ENCODE peak calls at places on chromosomes 2 and 18, in four cellular contexts. E is fibroblast of villous mesenchyme, U is tibial nerve, W is transverse colon. C is an unnamed sample.

GRCh38 chr2:176391020-176391419 is 121.8 kb downstream of the MTX2 start:
- DNase-seq in U (no peak), E (peak; percentile 22), W (no peak), C (no peak)

GRCh38 chr2:61493523-61493942 is 22.6 kb upstream of the USP34 start:
- DNase-seq in W (no peak), E (peak; percentile 21), U (no peak), C (no peak)

GRCh38 chr2:237181844-237182243 is 96.2 kb downstream of the COPS8 start:
- DNase-seq in U (no peak), W (no peak), E (peak; percentile 99), C (no peak)

GRCh38 chr2:149184994-149185393 is 145.4 kb upstream of the LYPD6 start:
- DNase-seq in U (no peak), W (no peak), E (no peak), C (no peak)

GRCh38 chr2:150234787-150235512 is 252.5 kb downstream of the RND3 start:
- DNase-seq in W (peak; percentile 19), U (no peak), E (peak; percentile 92), C (no peak)

GRCh38 chr2:70070557-70071268 is 16.6 kb upstream of the PCBP1 start:
- DNase-seq in W (peak; percentile 71), U (no peak), E (peak; percentile 92), C (peak; percentile 84)

GRCh38 chr2:33108483-33109443 is 162.0 kb downstream of the LTBP1 start:
- DNase-seq in W (no peak), E (peak; percentile 97), U (no peak), C (no peak)

GRCh38 chr2:136021406-136021805 is 36.0 kb upstream of the DARS1 start:
- DNase-seq in U (no peak), E (no peak), W (no peak), C (no peak)

GRCh38 chr2:235514627-235515363 is 21.0 kb downstream of the AGAP1 start:
- DNase-seq in E (no peak), U (no peak), W (peak; percentile 81), C (no peak)

GRCh38 chr2:239919779-239920545 is 105.2 kb downstream of the NDUFA10 start:
- DNase-seq in U (no peak), W (no peak), E (no peak), C (no peak)

GRCh38 chr2:190094471-190094870 is 31.9 kb upstream of the MSTN start:
- DNase-seq in E (peak; percentile 45), U (no peak), W (no peak), C (no peak)

GRCh38 chr2:217444932-217445331 is 557.9 kb downstream of the TNS1 start:
- DNase-seq in U (no peak), W (no peak), E (no peak), C (no peak)

GRCh38 chr2:3257166-3257565 is 120.5 kb downstream of the EIPR1 start:
- DNase-seq in E (no peak), U (no peak), W (no peak), C (no peak)

GRCh38 chr2:215434447-215435260 is 1.2 kb downstream of the FN1 start:
- DNase-seq in U (no peak), W (no peak), E (peak; percentile 42), C (no peak)

GRCh38 chr18:39453882-39454281 is 1888.3 kb upstream of the CELF4 start:
- DNase-seq in E (peak; percentile 66), U (no peak), W (no peak), C (no peak)

GRCh38 chr2:12737226-12738111 is 20.7 kb downstream of the TRIB2 start:
- DNase-seq in W (no peak), E (no peak), U (no peak), C (no peak)

GRCh38 chr2:83784920-83785319 is 674.2 kb downstream of the SUCLG1 start:
- DNase-seq in W (no peak), E (no peak), U (no peak), C (no peak)

GRCh38 chr2:219073413-219074129 is 12.8 kb upstream of the IHH start:
- DNase-seq in U (no peak), E (peak; percentile 80), W (peak; percentile 68), C (peak; percentile 65)

GRCh38 chr2:208175069-208175842 is 11.9 kb upstream of the CRYGA start:
- DNase-seq in E (peak; percentile 78), W (peak; percentile 79), U (peak; percentile 71), C (peak; percentile 79)

GRCh38 chr2:35976611-35977010 is 379.0 kb upstream of the CRIM1 start:
- DNase-seq in U (no peak), W (no peak), E (no peak), C (no peak)

GRCh38 chr2:234422242-234422641 is 74.6 kb downstream of the ARL4C start:
- DNase-seq in W (peak; percentile 31), U (no peak), E (peak; percentile 86), C (no peak)

GRCh38 chr2:171712051-171712450 is 24.8 kb downstream of the DYNC1I2 start:
- DNase-seq in U (no peak), E (peak; percentile 91), W (no peak), C (no peak)

GRCh38 chr2:171416009-171416926 is 17.5 kb downstream of the METTL8 start:
- DNase-seq in E (peak; percentile 97), U (peak; percentile 75), W (peak; percentile 93), C (peak; percentile 64)

GRCh38 chr18:55416791-55417190 is 171.2 kb downstream of the TCF4 start:
- DNase-seq in E (no peak), U (no peak), W (no peak), C (no peak)

DNA sequence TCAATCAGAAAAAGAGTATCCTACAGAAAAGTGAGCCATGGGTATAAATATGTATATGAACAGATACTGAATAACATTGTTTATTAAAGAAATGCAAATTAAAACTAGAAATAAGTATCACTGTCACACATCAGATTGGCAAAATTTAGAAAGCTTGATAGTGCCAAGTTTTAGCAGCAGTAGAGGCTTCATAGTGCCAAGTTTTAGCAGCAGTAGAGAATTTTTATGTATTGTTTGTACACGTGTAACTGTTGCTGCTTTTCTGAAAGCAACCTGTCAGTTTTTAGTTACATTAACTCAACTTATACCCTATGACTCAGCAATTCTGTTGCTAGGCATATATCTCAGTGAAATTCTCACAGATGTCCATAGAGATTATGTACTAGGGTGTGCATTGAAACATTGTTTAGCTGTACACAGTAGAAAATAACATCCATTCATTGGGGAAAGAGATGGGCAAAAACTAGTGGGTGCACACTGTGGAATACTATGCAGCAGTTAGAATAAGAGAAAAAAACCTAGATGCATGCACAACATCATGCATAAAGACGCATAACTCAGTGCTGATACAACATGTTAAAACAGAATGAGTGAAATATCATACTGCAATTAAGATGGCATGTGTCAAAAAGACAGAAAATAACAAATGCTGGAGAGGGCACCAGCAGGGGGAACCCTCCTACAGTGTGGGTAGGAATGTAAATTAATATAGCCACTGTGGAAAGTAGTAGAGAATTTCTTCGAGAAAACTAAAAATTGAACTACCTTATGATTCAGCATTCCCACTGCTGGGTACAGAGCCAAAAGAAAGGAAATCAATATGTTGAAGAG is 294.5 kb upstream of the NT5C1B start:
- DNase-seq in W (no peak), E (peak; percentile 48), U (no peak), C (no peak)
- TF ChIP-seq CTCF in W (peak; percentile 25), E (peak; percentile 59), U (no peak), C (peak; percentile 33)

GRCh38 chr2:199940373-199940772 is 14.9 kb downstream of the TYW5 start:
- DNase-seq in W (no peak), U (no peak), E (peak; percentile 43), C (no peak)
- TF ChIP-seq CTCF in W (peak; percentile 17), U (no peak), E (peak; percentile 31), C (peak; percentile 43)

GRCh38 chr2:10499275-10499907 is 51.3 kb upstream of the ODC1 start:
- DNase-seq in W (no peak), U (no peak), E (no peak), C (no peak)
- TF ChIP-seq CTCF in W (no peak), U (no peak), E (no peak), C (no peak)

DNA sequence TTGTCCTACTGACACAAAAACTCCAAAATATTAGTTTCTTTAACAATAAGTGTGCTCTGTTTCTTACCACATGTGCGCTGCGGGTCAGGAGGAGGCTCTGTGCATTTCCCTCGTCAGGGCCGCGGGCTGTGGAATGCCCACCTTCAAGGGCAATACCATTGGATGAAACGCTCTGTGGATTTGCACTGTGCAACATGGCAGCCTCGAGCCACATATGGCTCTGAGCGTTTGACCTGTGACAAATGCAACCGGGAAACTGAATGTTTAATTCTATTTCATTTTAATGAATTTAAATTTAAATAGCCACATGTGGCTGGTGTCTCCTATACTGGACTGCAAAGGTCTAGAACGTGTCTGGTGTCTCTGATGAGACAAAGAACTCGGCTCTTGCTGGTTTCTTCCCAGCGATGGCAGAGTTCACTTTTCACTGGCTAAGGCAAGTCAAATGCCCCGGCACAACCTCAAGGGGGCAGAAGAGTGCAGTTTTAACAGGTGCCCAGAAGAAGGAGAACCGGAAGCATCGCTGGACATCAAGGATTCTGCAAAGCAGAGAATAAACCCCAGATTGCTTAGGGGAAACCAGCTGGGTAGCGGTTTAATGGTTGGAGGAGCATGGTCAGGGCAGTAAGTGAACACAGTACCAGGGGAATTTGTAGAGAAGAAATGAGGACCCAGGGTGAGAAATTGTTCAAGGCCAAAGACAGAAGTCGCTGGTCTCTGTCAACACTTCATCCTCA is 37.0 kb upstream of the TMEM18 start:
- DNase-seq in U (no peak), W (peak; percentile 70), E (peak; percentile 60), C (peak; percentile 76)
- TF ChIP-seq CTCF in U (peak; percentile 36), W (peak; percentile 66), E (peak; percentile 81), C (peak; percentile 81)

GRCh38 chr2:205563646-205564045 is 118.7 kb upstream of the NRP2 start:
- DNase-seq in U (no peak), E (peak; percentile 22), W (peak; percentile 42), C (no peak)
- TF ChIP-seq CTCF in U (no peak), E (peak; percentile 56), W (peak; percentile 25), C (peak; percentile 47)

DNA sequence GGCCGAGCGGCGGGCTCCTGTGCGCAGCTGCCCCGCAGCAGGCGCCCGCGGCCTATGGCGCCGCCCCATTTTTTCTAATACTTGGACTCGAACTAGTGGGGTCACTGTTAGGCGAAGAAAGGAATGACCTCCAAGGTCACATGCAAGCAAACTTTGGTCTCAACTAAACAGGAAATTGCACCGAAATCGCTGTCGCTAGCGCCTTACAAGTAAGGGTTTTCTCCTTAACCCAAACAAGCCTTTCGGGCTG is 337 bp downstream of the ACAA2 start:
- DNase-seq in U (no peak), W (peak; percentile 43), E (peak; percentile 59), C (peak; percentile 35)
- TF ChIP-seq CTCF in U (no peak), W (no peak), E (no peak), C (no peak)

GRCh38 chr18:76658627-76659026 is 163.6 kb upstream of the ZNF516 start:
- DNase-seq in W (no peak), U (no peak), E (no peak), C (peak; percentile 34)
- TF ChIP-seq CTCF in W (no peak), U (no peak), E (peak; percentile 54), C (peak; percentile 19)

GRCh38 chr2:111031546-111032484 is 88.9 kb upstream of the BCL2L11 start:
- DNase-seq in E (no peak), U (no peak), W (no peak), C (no peak)

GRCh38 chr2:111029135-111029927 is 91.4 kb upstream of the BCL2L11 start:
- DNase-seq in W (peak; percentile 66), E (no peak), U (no peak), C (no peak)

GRCh38 chr2:111025288-111025687 is 95.4 kb upstream of the BCL2L11 start:
- DNase-seq in E (no peak), U (no peak), W (no peak), C (no peak)

GRCh38 chr2:111030271-111030891 is 90.3 kb upstream of the BCL2L11 start:
- DNase-seq in E (no peak), W (peak; percentile 35), U (no peak), C (peak; percentile 37)

DNA sequence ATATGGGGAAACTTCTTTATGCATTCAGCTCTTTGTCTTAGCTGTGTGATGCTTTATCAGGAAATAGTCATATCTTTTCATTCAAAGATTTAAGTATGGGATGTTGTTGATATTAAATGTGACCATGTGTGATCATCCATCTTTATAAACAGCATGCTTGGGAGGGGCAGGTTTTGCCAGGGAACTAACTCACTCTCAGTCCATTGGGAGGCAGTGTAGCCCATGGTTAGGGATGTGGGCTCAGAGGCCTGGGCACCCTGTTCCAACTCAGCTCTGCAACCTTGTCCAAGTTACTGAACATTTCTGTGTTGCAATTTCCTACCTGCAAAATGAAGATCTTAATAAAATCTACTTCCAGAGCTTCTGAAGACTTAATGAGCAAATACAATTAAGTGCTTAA is 92.0 kb upstream of the BCL2L11 start:
- DNase-seq in E (no peak), U (no peak), W (no peak), C (no peak)
- TF ChIP-seq CTCF in E (no peak), U (no peak), W (no peak), C (peak; percentile 33)

C was measured in GM13977.